ENCODE peak calls at places on chromosomes 16 and 17, in eight cellular contexts. J, Q, W, D, H, V, K and T are unnamed samples.

GRCh38 chr17:74935585-74936469 is at the start of gene OTOP3:
- DNase-seq in J (no peak), Q (no peak), W (no peak), D (no peak), H (no peak), V (no peak), K (no peak), T (no peak)

GRCh38 chr17:4744999-4745969 is 5.6 kb upstream of the CXCL16 start:
- DNase-seq in J (no peak), Q (no peak), W (no peak), D (no peak), H (no peak), V (no peak), K (no peak), T (peak)

GRCh38 chr17:38333635-38334295 is 10.0 kb downstream of the GPR179 start:
- DNase-seq in J (peak), Q (no peak), W (no peak), D (no peak), H (peak), V (no peak), K (no peak), T (peak)

GRCh38 chr16:11595908-11596504 is 9.3 kb upstream of the LITAF start:
- DNase-seq in J (no peak), Q (no peak), W (no peak), D (no peak), H (no peak), V (no peak), K (no peak), T (peak)

GRCh38 chr17:38958326-38958725 is 8.9 kb downstream of the FBXO47 start:
- DNase-seq in J (peak), Q (peak), W (no peak), D (no peak), H (no peak), V (no peak), K (no peak), T (no peak)

GRCh38 chr17:16068323-16068722 is 68.7 kb downstream of the TTC19 start:
- DNase-seq in J (no peak), Q (peak), W (no peak), D (no peak), H (no peak), V (no peak), K (no peak), T (no peak)

GRCh38 chr16:67393111-67393789 is at the start of gene TPPP3:
- DNase-seq in J (peak), Q (peak), W (peak), D (peak), H (peak), V (peak), K (no peak), T (peak)

GRCh38 chr17:20299013-20299412 is 168.3 kb downstream of the LGALS9B start:
- DNase-seq in J (no peak), Q (no peak), W (no peak), D (no peak), H (no peak), V (no peak), K (no peak), T (no peak)

GRCh38 chr16:50699345-50700159 is 6.1 kb downstream of the NOD2 start:
- DNase-seq in J (peak), Q (peak), W (peak), D (peak), H (no peak), V (no peak), K (no peak), T (no peak)

GRCh38 chr16:31200821-31201510 is 1.6 kb downstream of the PYCARD start:
- DNase-seq in J (peak), Q (no peak), W (no peak), D (no peak), H (no peak), V (no peak), K (peak), T (no peak)

GRCh38 chr17:6376901-6377300 is 58.0 kb downstream of the AIPL1 start:
- DNase-seq in J (no peak), Q (no peak), W (no peak), D (no peak), H (no peak), V (no peak), K (no peak), T (no peak)

GRCh38 chr16:89256651-89257254 is 39.2 kb downstream of the ZNF778 start:
- DNase-seq in J (peak), Q (peak), W (peak), D (no peak), H (peak), V (peak), K (peak), T (peak)

GRCh38 chr16:11198817-11199216 is 57.2 kb downstream of the SOCS1 start:
- DNase-seq in J (no peak), Q (no peak), W (peak), D (no peak), H (peak), V (no peak), K (no peak), T (no peak)

GRCh38 chr17:13977837-13978236 is 91.5 kb upstream of the COX10 start:
- DNase-seq in J (no peak), Q (no peak), W (no peak), D (no peak), H (no peak), V (no peak), K (no peak), T (no peak)

GRCh38 chr17:7438050-7438614 is 1.2 kb upstream of the FGF11 start:
- DNase-seq in J (no peak), Q (no peak), W (peak), D (peak), H (peak), V (no peak), K (no peak), T (peak)

GRCh38 chr17:39027037-39027436 is 59.8 kb upstream of the FBXO47 start:
- DNase-seq in J (no peak), Q (no peak), W (peak), D (peak), H (peak), V (peak), K (no peak), T (peak)

GRCh38 chr16:59733321-59733720 is 999.2 kb upstream of the GOT2 start:
- DNase-seq in J (no peak), Q (no peak), W (no peak), D (no peak), H (no peak), V (no peak), K (no peak), T (no peak)

GRCh38 chr17:7138800-7139381 is 24.3 kb upstream of the ASGR2 start:
- DNase-seq in J (peak), Q (no peak), W (peak), D (no peak), H (no peak), V (no peak), K (no peak), T (no peak)

GRCh38 chr16:89326721-89327120 is 109.2 kb downstream of the ZNF778 start:
- DNase-seq in J (no peak), Q (no peak), W (no peak), D (no peak), H (no peak), V (no peak), K (no peak), T (no peak)

GRCh38 chr16:49461517-49461951 is 87.9 kb downstream of the C16orf78 start:
- DNase-seq in J (no peak), Q (no peak), W (no peak), D (no peak), H (no peak), V (peak), K (no peak), T (peak)

GRCh38 chr16:88806491-88807111 is 3.0 kb downstream of the CDT1 start:
- DNase-seq in J (no peak), Q (no peak), W (no peak), D (no peak), H (no peak), V (no peak), K (no peak), T (no peak)

GRCh38 chr17:64399071-64399766 is 8.6 kb upstream of the PECAM1 start:
- DNase-seq in J (no peak), Q (no peak), W (peak), D (no peak), H (no peak), V (no peak), K (no peak), T (no peak)

GRCh38 chr16:65745201-65745600 is 621.3 kb upstream of the CDH5 start:
- DNase-seq in J (no peak), Q (no peak), W (no peak), D (no peak), H (no peak), V (no peak), K (no peak), T (no peak)

GRCh38 chr16:49884033-49884707 is 28.3 kb upstream of the ZNF423 start:
- DNase-seq in J (peak), Q (no peak), W (no peak), D (no peak), H (peak), V (no peak), K (no peak), T (no peak)

GRCh38 chr16:81608515-81609209 is 164.1 kb downstream of the CMIP start:
- DNase-seq in J (peak), Q (peak), W (peak), D (no peak), H (no peak), V (peak), K (no peak), T (no peak)

GRCh38 chr16:11955713-11956123 is 9.3 kb upstream of the TNFRSF17 start:
- DNase-seq in J (peak), Q (peak), W (peak), D (peak), H (no peak), V (no peak), K (peak), T (no peak)

GRCh38 chr17:72121164-72122001 is 563 bp downstream of the SOX9 start:
- DNase-seq in J (peak), Q (peak), W (peak), D (no peak), H (peak), V (no peak), K (no peak), T (peak)

GRCh38 chr16:10547708-10548107 is 32.7 kb downstream of the EMP2 start:
- DNase-seq in J (no peak), Q (no peak), W (no peak), D (no peak), H (peak), V (no peak), K (no peak), T (no peak)

GRCh38 chr16:6528217-6528616 is 804.4 kb upstream of the RBFOX1 start:
- DNase-seq in J (no peak), Q (no peak), W (no peak), D (no peak), H (no peak), V (no peak), K (no peak), T (no peak)

GRCh38 chr17:78969865-78970264 is 9.9 kb downstream of the LGALS3BP start:
- DNase-seq in J (no peak), Q (no peak), W (no peak), D (no peak), H (no peak), V (no peak), K (no peak), T (no peak)

GRCh38 chr17:77252736-77253135 is 112.0 kb downstream of the SEC14L1 start:
- DNase-seq in J (no peak), Q (no peak), W (no peak), D (no peak), H (no peak), V (no peak), K (no peak), T (no peak)

GRCh38 chr17:46273541-46274236 is 21.2 kb upstream of the LRRC37A start:
- DNase-seq in J (no peak), Q (no peak), W (no peak), D (no peak), H (no peak), V (no peak), K (no peak), T (no peak)

GRCh38 chr16:67941469-67942199 is 2.3 kb downstream of the LCAT start:
- DNase-seq in J (no peak), Q (no peak), W (no peak), D (no peak), H (no peak), V (no peak), K (no peak), T (no peak)

GRCh38 chr16:69253796-69254426 is 57.2 kb upstream of the VPS4A start:
- DNase-seq in J (peak), Q (no peak), W (no peak), D (peak), H (no peak), V (no peak), K (peak), T (no peak)

GRCh38 chr17:70621593-70621992 is 452.3 kb downstream of the KCNJ2 start:
- DNase-seq in J (peak), Q (peak), W (no peak), D (no peak), H (no peak), V (no peak), K (no peak), T (no peak)

GRCh38 chr16:56795011-56795410 is 65.1 kb downstream of the NUP93 start:
- DNase-seq in J (no peak), Q (no peak), W (no peak), D (no peak), H (no peak), V (no peak), K (no peak), T (no peak)

GRCh38 chr16:85556456-85557082 is 56.6 kb upstream of the GSE1 start:
- DNase-seq in J (no peak), Q (no peak), W (peak), D (no peak), H (peak), V (no peak), K (no peak), T (peak)

GRCh38 chr17:65231662-65232335 is 94.6 kb downstream of the RGS9 start:
- DNase-seq in J (peak), Q (peak), W (peak), D (peak), H (peak), V (peak), K (peak), T (no peak)

GRCh38 chr17:10881959-10882358 is 44.1 kb upstream of the PIRT start:
- DNase-seq in J (no peak), Q (no peak), W (no peak), D (no peak), H (no peak), V (no peak), K (no peak), T (no peak)

GRCh38 chr17:10875984-10876555 is 38.2 kb upstream of the PIRT start:
- DNase-seq in J (peak), Q (peak), W (peak), D (peak), H (peak), V (peak), K (no peak), T (no peak)

GRCh38 chr17:10875411-10875810 is 37.5 kb upstream of the PIRT start:
- DNase-seq in J (no peak), Q (no peak), W (no peak), D (no peak), H (no peak), V (no peak), K (no peak), T (no peak)

GRCh38 chr17:10879110-10879509 is 41.2 kb upstream of the PIRT start:
- DNase-seq in J (peak), Q (no peak), W (no peak), D (no peak), H (peak), V (no peak), K (no peak), T (no peak)
- TF ChIP-seq CTCF in J (no peak), Q (no peak), W (peak), D (no peak), H (peak), V (no peak), K (no peak), T (peak)

GRCh38 chr17:80034654-80034976 is 1.1 kb downstream of the TBC1D16 start:
- DNase-seq in J (no peak), Q (no peak), W (no peak), D (no peak), H (no peak), V (no peak), K (no peak), T (no peak)

GRCh38 chr17:80034977-80035686 is 540 bp downstream of the TBC1D16 start:
- DNase-seq in J (peak), Q (peak), W (peak), D (no peak), H (peak), V (peak), K (no peak), T (peak)

GRCh38 chr17:80036715-80037477 is 454 bp downstream of the CCDC40 start:
- DNase-seq in J (no peak), Q (no peak), W (peak), D (no peak), H (peak), V (peak), K (no peak), T (peak)

GRCh38 chr17:80035687-80035936 is at the start of gene TBC1D16:
- DNase-seq in J (no peak), Q (no peak), W (no peak), D (no peak), H (no peak), V (no peak), K (no peak), T (no peak)

GRCh38 chr17:80035937-80036714 is at the start of gene CCDC40:
- DNase-seq in J (peak), Q (peak), W (peak), D (peak), H (peak), V (peak), K (no peak), T (peak)
- TF ChIP-seq CTCF in J (peak), Q (peak), W (peak), D (no peak), H (no peak), V (no peak), K (no peak), T (no peak)

DNA sequence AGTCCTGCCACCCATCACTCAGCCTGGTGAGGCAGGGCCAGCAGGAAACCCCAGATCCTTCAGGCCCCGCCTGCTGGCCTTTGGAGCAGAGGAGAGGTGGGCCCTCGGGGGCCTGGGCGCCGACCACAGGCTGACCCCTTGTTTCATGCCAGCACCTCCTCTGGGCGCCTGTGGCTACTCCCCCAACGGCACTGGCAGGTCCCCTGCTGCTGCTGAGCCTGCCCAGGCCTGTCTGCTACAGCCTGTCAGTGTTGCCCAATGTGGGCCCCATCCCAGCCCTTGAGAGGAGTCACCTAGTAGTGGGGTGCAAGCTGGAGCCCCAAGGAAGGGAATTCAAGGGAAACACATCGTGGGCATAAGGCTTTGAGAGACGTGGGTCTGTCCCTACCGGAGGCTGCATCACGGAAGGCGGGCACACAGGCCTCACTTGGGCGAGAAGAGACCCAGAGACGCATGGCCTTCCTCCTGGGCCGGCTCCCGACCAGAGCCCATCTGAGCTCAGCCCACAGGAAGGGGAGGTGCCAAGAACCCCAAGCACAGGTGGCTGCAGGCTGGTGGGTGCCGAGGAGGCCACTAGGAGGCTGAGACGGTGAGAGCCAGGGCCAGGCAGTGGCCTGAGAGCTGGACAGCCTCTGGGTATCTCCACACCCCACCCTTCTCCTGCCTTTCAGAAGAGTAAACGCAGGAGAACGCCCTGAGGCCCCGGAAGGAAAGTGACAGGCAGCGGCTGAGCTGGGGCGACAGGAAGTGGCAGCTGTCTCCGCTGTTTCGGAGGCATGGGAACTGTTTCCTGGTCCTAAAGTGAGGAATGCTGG is 8.1 kb upstream of the FASN start:
- DNase-seq in J (peak), Q (peak), W (peak), D (no peak), H (peak), V (no peak), K (no peak), T (peak)
- TF ChIP-seq CTCF in J (peak), Q (peak), W (peak), D (no peak), H (peak), V (peak), K (peak), T (peak)

DNA sequence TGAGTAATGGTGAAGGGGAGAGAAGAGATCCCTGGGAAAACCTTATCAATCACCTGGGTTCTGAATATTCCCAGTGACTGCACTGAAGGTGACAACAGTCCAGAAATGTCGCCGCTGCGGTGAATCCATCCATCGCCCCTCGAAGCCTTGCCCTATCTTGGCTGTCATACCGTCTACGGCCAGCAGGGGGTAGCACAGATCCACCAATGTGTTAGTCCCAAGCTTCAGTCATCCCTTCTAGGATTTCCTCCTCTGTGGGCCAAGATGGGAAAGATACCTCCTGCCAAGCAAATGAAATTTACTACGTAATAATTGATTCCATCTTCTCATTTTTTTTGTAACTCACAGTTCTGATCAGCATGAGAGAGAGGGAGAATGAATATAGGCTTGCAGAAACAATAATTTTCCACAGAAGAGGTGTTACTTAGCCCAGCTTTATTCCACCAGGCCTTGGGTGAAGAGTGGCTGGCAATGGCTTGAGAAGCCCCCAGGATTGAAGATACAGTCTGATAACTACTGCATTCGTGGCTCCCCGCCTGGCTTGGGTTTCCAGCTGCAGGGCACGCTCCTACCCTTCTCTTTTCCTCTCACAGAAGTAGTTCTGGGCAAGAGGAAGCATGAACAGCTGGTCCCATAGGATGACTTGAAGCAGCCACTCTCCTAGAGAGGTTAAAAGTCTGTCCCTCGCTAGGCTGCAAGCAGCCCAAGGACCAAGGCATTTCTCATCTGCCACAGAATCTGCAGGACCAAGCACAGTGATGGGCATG is 2.6 kb upstream of the FMNL1 start:
- DNase-seq in J (peak), Q (peak), W (peak), D (peak), H (peak), V (peak), K (peak), T (peak)
- TF ChIP-seq CTCF in J (peak), Q (peak), W (peak), D (no peak), H (peak), V (peak), K (peak), T (peak)

GRCh38 chr17:42050360-42051012 is at the start of gene C17orf113:
- DNase-seq in J (peak), Q (no peak), W (peak), D (peak), H (peak), V (peak), K (no peak), T (peak)
- TF ChIP-seq CTCF in J (peak), Q (peak), W (peak), D (no peak), H (peak), V (no peak), K (no peak), T (peak)

DNA sequence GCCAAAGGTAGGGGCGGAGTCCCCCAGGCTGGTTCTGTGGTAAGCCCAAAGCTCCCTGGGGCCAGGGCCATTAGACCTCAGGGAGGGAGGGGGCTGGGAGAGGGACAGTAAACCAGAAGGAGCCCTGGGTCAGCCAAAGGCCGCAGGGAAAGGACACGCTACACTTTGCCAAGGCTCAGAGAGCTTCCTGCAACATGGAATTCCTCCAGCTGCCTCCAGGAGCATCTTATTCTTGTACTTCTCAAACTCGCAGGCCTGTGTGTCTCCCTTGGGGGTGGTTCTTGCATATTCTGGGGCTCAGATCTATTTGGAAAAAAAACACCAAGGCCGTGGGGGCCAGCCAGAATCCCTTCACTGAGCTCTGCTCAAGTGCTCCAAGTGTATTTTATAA is 25.1 kb downstream of the AKAP1 start:
- DNase-seq in J (no peak), Q (no peak), W (no peak), D (no peak), H (no peak), V (no peak), K (no peak), T (no peak)
- TF ChIP-seq CTCF in J (no peak), Q (no peak), W (no peak), D (no peak), H (no peak), V (no peak), K (no peak), T (no peak)